ENCODE peak calls at places on chromosomes 16 and 17, in six cellular contexts. D is choroid plexus epithelial cell, L is GM19239, C is NCI-H2081, H is T1000, Q is EH. B is an unnamed sample.

GRCh38 chr17:17036520-17036998 is 5.7 kb upstream of the MPRIP start:
- DNase-seq in L (no peak), D (no peak), H (no peak), Q (no peak), C (no peak), B (no peak)

GRCh38 chr16:82735696-82736095 is 108.9 kb downstream of the CDH13 start:
- DNase-seq in L (no peak), Q (peak), H (no peak), C (no peak), D (peak), B (no peak)

GRCh38 chr17:37541880-37542675 is 52.4 kb downstream of the DUSP14 start:
- DNase-seq in C (no peak), H (no peak), L (no peak), Q (peak), D (peak), B (no peak)

GRCh38 chr17:9121186-9121820 is 100.0 kb downstream of the NTN1 start:
- DNase-seq in Q (no peak), H (no peak), D (no peak), C (no peak), L (no peak), B (no peak)

GRCh38 chr17:17220529-17220928 is 14.4 kb upstream of the PLD6 start:
- DNase-seq in L (no peak), H (no peak), D (no peak), Q (no peak), C (no peak), B (no peak)

GRCh38 chr17:81508639-81509047 is 4.0 kb downstream of the ACTG1 start:
- DNase-seq in C (no peak), L (no peak), Q (peak), H (no peak), D (peak), B (no peak)

GRCh38 chr17:1965556-1966273 is 59.4 kb downstream of the RTN4RL1 start:
- DNase-seq in L (no peak), C (no peak), H (peak), D (no peak), Q (peak), B (peak)

GRCh38 chr16:424623-425081 is 797 bp upstream of the RAB11FIP3 start:
- DNase-seq in C (no peak), Q (no peak), D (no peak), L (no peak), H (peak), B (no peak)

GRCh38 chr17:12402963-12403622 is 262.6 kb upstream of the MYOCD start:
- DNase-seq in D (peak), C (no peak), H (peak), L (no peak), Q (peak), B (no peak)

GRCh38 chr17:2749784-2750181 is 331 bp upstream of the CCDC92B start:
- DNase-seq in D (peak), Q (peak), C (peak), L (peak), H (peak), B (peak)

GRCh38 chr16:1979271-1980025 is 1.8 kb downstream of the NOXO1 start:
- DNase-seq in C (peak), D (no peak), L (no peak), Q (no peak), H (no peak), B (no peak)

GRCh38 chr16:19410435-19411153 is 7.1 kb upstream of the TMC5 start:
- DNase-seq in H (no peak), Q (no peak), L (no peak), C (peak), D (no peak), B (no peak)

GRCh38 chr16:31529398-31530312 is 2.0 kb downstream of the AHSP start:
- DNase-seq in D (peak), Q (no peak), L (no peak), H (no peak), C (no peak), B (no peak)

GRCh38 chr17:153851-154250 is 16.5 kb downstream of the SCGB1C2 start:
- DNase-seq in Q (no peak), L (no peak), H (no peak), D (no peak), C (no peak), B (no peak)

GRCh38 chr16:85378145-85379040 is 234.7 kb upstream of the GSE1 start:
- DNase-seq in H (no peak), C (no peak), D (no peak), Q (no peak), L (no peak), B (no peak)

GRCh38 chr17:69547947-69548346 is 133.4 kb downstream of the MAP2K6 start:
- DNase-seq in H (no peak), D (no peak), C (no peak), Q (no peak), L (no peak), B (no peak)

GRCh38 chr16:46787909-46788308 is 39.8 kb upstream of the MYLK3 start:
- DNase-seq in C (no peak), H (no peak), Q (no peak), L (no peak), D (no peak), B (no peak)

GRCh38 chr17:67015001-67015400 is 29.4 kb upstream of the CACNG1 start:
- DNase-seq in L (no peak), D (no peak), H (no peak), Q (no peak), C (no peak), B (no peak)

GRCh38 chr17:79774561-79774975 is 3.4 kb upstream of the CBX2 start:
- DNase-seq in C (no peak), D (no peak), Q (no peak), L (no peak), H (no peak), B (no peak)

GRCh38 chr16:85246473-85246872 is 134.2 kb upstream of the CIBAR2 start:
- DNase-seq in D (no peak), H (no peak), Q (no peak), L (no peak), C (peak), B (no peak)

B was measured in HFF-Myc.